ENCODE peak calls at places on chromosomes 11 and 22, in seven cellular contexts. V, B, Y, Z, L, X and O are unnamed samples.

GRCh38 chr22:46057762-46058420 is 80.9 kb upstream of the WNT7B start:
- DNase-seq in V (peak), B (no peak), Y (peak), Z (peak), L (no peak), X (peak), O (no peak)

GRCh38 chr11:26878959-26879581 is 114.8 kb upstream of the FIBIN start:
- DNase-seq in V (no peak), B (no peak), Y (no peak), Z (no peak), L (no peak), X (no peak), O (no peak)

GRCh38 chr11:38274031-38274430 is 1676.0 kb upstream of the RAG2 start:
- DNase-seq in V (no peak), B (no peak), Y (no peak), Z (no peak), L (no peak), X (no peak), O (no peak)

GRCh38 chr11:75035911-75036536 is 47.3 kb downstream of the NEU3 start:
- DNase-seq in V (no peak), B (no peak), Y (no peak), Z (no peak), L (no peak), X (no peak), O (no peak)

GRCh38 chr22:42926768-42927167 is 69.7 kb upstream of the ARFGAP3 start:
- DNase-seq in V (no peak), B (no peak), Y (no peak), Z (no peak), L (no peak), X (no peak), O (no peak)

GRCh38 chr22:20206709-20207215 is 55.9 kb upstream of the CCDC188 start:
- DNase-seq in V (peak), B (no peak), Y (no peak), Z (peak), L (no peak), X (peak), O (no peak)

GRCh38 chr11:11178671-11179070 is 174.4 kb downstream of the CSNK2A3 start:
- DNase-seq in V (no peak), B (no peak), Y (no peak), Z (peak), L (no peak), X (no peak), O (no peak)

GRCh38 chr11:83403990-83404389 is 117.8 kb upstream of the CCDC90B start:
- DNase-seq in V (no peak), B (no peak), Y (no peak), Z (no peak), L (no peak), X (no peak), O (no peak)

GRCh38 chr11:3867209-3868071 is 12.0 kb downstream of the STIM1 start:
- DNase-seq in V (peak), B (no peak), Y (no peak), Z (peak), L (no peak), X (no peak), O (no peak)

GRCh38 chr11:9678576-9678975 is 14.7 kb downstream of the SWAP70 start:
- DNase-seq in V (no peak), B (no peak), Y (no peak), Z (no peak), L (no peak), X (no peak), O (no peak)

GRCh38 chr22:33326540-33327295 is 268.5 kb upstream of the SYN3 start:
- DNase-seq in V (no peak), B (no peak), Y (no peak), Z (no peak), L (no peak), X (no peak), O (no peak)